ENCODE peak calls at places on chromosomes 11 and 22, in nine cellular contexts. B is neural crest cell; K is activated CD8-positive, alpha-beta memory T cell treated with anti-CD3 and anti-CD28 coated beads for 24 hours; N is activated CD4-positive, alpha-beta T cell treated with anti-CD3 and anti-CD28 coated beads, Interleukin-2, amount 50 U/mL, for 48 hours; U is ureter; V is anterior cingulate cortex; H is fibroblast of pulmonary artery; Q is GM19239; F is psoas muscle. J is an unnamed sample.

GRCh38 chr11:18527512-18527911 is 770 bp upstream of the TSG101 start:
- DNase-seq in F (no peak), N (no peak), Q (no peak), V (no peak), B (no peak), U (no peak), H (peak), K (no peak), J (no peak)

GRCh38 chr11:62169935-62170334 is 20.1 kb upstream of the SCGB1D1 start:
- DNase-seq in F (no peak), U (no peak), Q (no peak), N (no peak), H (no peak), B (no peak), V (no peak), K (no peak), J (no peak)

GRCh38 chr11:95373241-95373640 is 142.2 kb upstream of the SESN3 start:
- DNase-seq in N (no peak), F (no peak), U (no peak), K (no peak), B (no peak), Q (no peak), H (no peak), V (no peak), J (no peak)

GRCh38 chr11:70080763-70081162 is 2.6 kb downstream of the ANO1 start:
- DNase-seq in Q (no peak), H (no peak), F (no peak), V (no peak), N (no peak), B (no peak), K (no peak), U (peak), J (peak)

GRCh38 chr11:3000032-3000961 is 8.2 kb upstream of the NAP1L4 start:
- DNase-seq in K (no peak), F (peak), U (peak), H (peak), B (no peak), V (peak), Q (no peak), N (no peak), J (no peak)

GRCh38 chr22:21942407-21942895 is 10.2 kb downstream of the PPM1F start:
- DNase-seq in F (peak), N (peak), U (peak), B (no peak), H (peak), K (peak), Q (no peak), V (peak), J (peak)

GRCh38 chr11:413120-414081 is 1.4 kb downstream of the SIGIRR start:
- DNase-seq in B (no peak), K (no peak), U (no peak), V (no peak), H (no peak), Q (no peak), N (no peak), F (peak), J (no peak)

GRCh38 chr11:17473071-17473744 is 3.4 kb downstream of the ABCC8 start:
- DNase-seq in Q (no peak), N (no peak), K (no peak), H (no peak), F (no peak), B (peak), U (no peak), V (peak), J (peak)

GRCh38 chr11:100638648-100639047 is 48.4 kb upstream of the ARHGAP42 start:
- DNase-seq in V (no peak), U (no peak), Q (no peak), H (peak), B (no peak), K (no peak), F (no peak), N (no peak), J (no peak)

GRCh38 chr11:21390430-21390829 is 721.0 kb downstream of the NELL1 start:
- DNase-seq in K (no peak), H (no peak), N (no peak), V (no peak), B (no peak), Q (no peak), F (no peak), U (no peak), J (no peak)

GRCh38 chr11:63508009-63508408 is 2.1 kb downstream of the LGALS12 start:
- DNase-seq in V (peak), U (no peak), F (peak), N (peak), Q (no peak), B (no peak), K (no peak), H (no peak), J (no peak)

GRCh38 chr22:42286205-42286604 is 15.8 kb upstream of the TCF20 start:
- DNase-seq in H (no peak), Q (no peak), V (no peak), N (no peak), K (no peak), U (no peak), F (no peak), B (no peak), J (no peak)

GRCh38 chr11:69568809-69569097 is 72.2 kb upstream of the CCND1 start:
- DNase-seq in H (no peak), Q (no peak), B (no peak), U (no peak), N (no peak), F (no peak), V (no peak), K (no peak), J (no peak)

GRCh38 chr22:37300551-37301017 is 18.3 kb downstream of the CYTH4 start:
- DNase-seq in K (peak), N (peak), Q (peak), H (no peak), U (no peak), V (no peak), B (no peak), F (no peak), J (no peak)

GRCh38 chr11:78354741-78355705 is 62.6 kb downstream of the GAB2 start:
- DNase-seq in Q (no peak), B (no peak), N (no peak), H (no peak), U (no peak), K (no peak), F (no peak), V (no peak), J (no peak)